ENCODE peak calls at places on chromosomes 5 and 9, in seven cellular contexts. W, V, Z, E, Q, G and N are unnamed samples. For H3K27me3, the result is how much of the 10 kb centered on the place peaks cover.

GRCh38 chr5:180333661-180334060 is 19.5 kb downstream of the GFPT2 start:
- DNase-seq in W (peak), V (no peak), Z (peak), E (peak), Q (no peak), G (no peak), N (no peak)

GRCh38 chr9:111992523-111992922 is 95.9 kb downstream of the UGCG start:
- DNase-seq in W (peak), V (no peak), Z (peak), E (peak), Q (no peak), G (no peak), N (no peak)

GRCh38 chr5:151745071-151745705 is 13.2 kb downstream of the ATOX1 start:
- DNase-seq in W (peak), V (no peak), Z (peak), E (peak), Q (no peak), G (peak), N (peak)

GRCh38 chr5:107671742-107672211 is 1.0 kb upstream of the EFNA5 start:
- DNase-seq in W (peak), V (peak), Z (peak), E (peak), Q (no peak), G (peak), N (no peak)

GRCh38 chr5:179374506-179375235 is 29.4 kb upstream of the ADAMTS2 start:
- DNase-seq in W (no peak), V (no peak), Z (no peak), E (no peak), Q (no peak), G (no peak), N (no peak)

GRCh38 chr5:116576043-116576713 is 1.6 kb upstream of the SEMA6A start:
- DNase-seq in W (peak), V (peak), Z (peak), E (peak), Q (no peak), G (peak), N (peak)

GRCh38 chr9:36716496-36716895 is 143.8 kb downstream of the MELK start:
- DNase-seq in W (no peak), V (no peak), Z (no peak), E (peak), Q (no peak), G (no peak), N (no peak)

GRCh38 chr5:84634256-84634655 is 249.6 kb upstream of the EDIL3 start:
- DNase-seq in W (no peak), V (no peak), Z (peak), E (peak), Q (no peak), G (no peak), N (no peak)

GRCh38 chr9:128499920-128500319 is 4.6 kb upstream of the GLE1 start:
- DNase-seq in W (no peak), V (no peak), Z (no peak), E (no peak), Q (no peak), G (no peak), N (no peak)

GRCh38 chr9:82489579-82489915 is 501.0 kb downstream of the SPATA31D1 start:
- DNase-seq in W (no peak), V (no peak), Z (peak), E (peak), Q (no peak), G (no peak), N (no peak)

GRCh38 chr9:96113045-96113444 is 188.9 kb downstream of the HSD17B3 start:
- DNase-seq in W (no peak), V (no peak), Z (no peak), E (no peak), Q (no peak), G (no peak), N (no peak)

GRCh38 chr5:143128412-143129071 is 274.9 kb downstream of the NR3C1 start:
- DNase-seq in W (no peak), V (peak), Z (no peak), E (no peak), Q (no peak), G (no peak), N (peak)

GRCh38 chr5:126847318-126848221 is 70.6 kb downstream of the LMNB1 start:
- DNase-seq in W (no peak), V (no peak), Z (no peak), E (no peak), Q (no peak), G (no peak), N (no peak)

GRCh38 chr5:14557203-14557725 is 24.3 kb upstream of the OTULINL start:
- DNase-seq in W (no peak), V (peak), Z (no peak), E (no peak), Q (no peak), G (peak), N (no peak)

GRCh38 chr5:151230048-151230680 is 6.3 kb upstream of the CCDC69 start:
- DNase-seq in W (no peak), V (no peak), Z (no peak), E (no peak), Q (no peak), G (no peak), N (no peak)

GRCh38 chr9:100197553-100197952 is 98.5 kb downstream of the INVS start:
- DNase-seq in W (no peak), V (no peak), Z (no peak), E (no peak), Q (no peak), G (no peak), N (no peak)

GRCh38 chr9:114202849-114203248 is 47.5 kb downstream of the COL27A1 start:
- DNase-seq in W (no peak), V (no peak), Z (peak), E (peak), Q (no peak), G (no peak), N (no peak)

GRCh38 chr5:177429248-177430045 is 3.0 kb downstream of the GRK6 start:
- DNase-seq in W (no peak), V (no peak), Z (no peak), E (no peak), Q (no peak), G (peak), N (no peak)

GRCh38 chr9:27865031-27865438 is 291.8 kb upstream of the C9orf72 start:
- DNase-seq in W (no peak), V (no peak), Z (peak), E (no peak), Q (no peak), G (no peak), N (no peak)

GRCh38 chr5:158563774-158564390 is 535.8 kb downstream of the EBF1 start:
- DNase-seq in W (no peak), V (no peak), Z (no peak), E (no peak), Q (no peak), G (no peak), N (no peak)

GRCh38 chr5:90227688-90228087 is 181.9 kb downstream of the CETN3 start:
- DNase-seq in W (no peak), V (no peak), Z (no peak), E (no peak), Q (no peak), G (peak), N (no peak)

GRCh38 chr9:15824310-15824709 is 271.5 kb downstream of the CCDC171 start:
- DNase-seq in W (peak), V (no peak), Z (peak), E (peak), Q (no peak), G (no peak), N (no peak)

GRCh38 chr9:13139641-13140171 is 139.8 kb downstream of the MPDZ start:
- DNase-seq in W (no peak), V (peak), Z (peak), E (peak), Q (no peak), G (no peak), N (no peak)

GRCh38 chr9:83665576-83666200 is 42.1 kb downstream of the UBQLN1 start:
- DNase-seq in W (no peak), V (no peak), Z (no peak), E (no peak), Q (no peak), G (no peak), N (no peak)

GRCh38 chr5:1131726-1132125 is 19.9 kb upstream of the SLC12A7 start:
- DNase-seq in W (no peak), V (no peak), Z (no peak), E (no peak), Q (no peak), G (no peak), N (no peak)

GRCh38 chr5:54985301-54986268 is at the start of gene ESM1:
- DNase-seq in W (no peak), V (no peak), Z (peak), E (peak), Q (no peak), G (no peak), N (no peak)

GRCh38 chr5:121158433-121158832 is 693.2 kb upstream of the FTMT start:
- DNase-seq in W (no peak), V (no peak), Z (no peak), E (no peak), Q (no peak), G (no peak), N (no peak)

GRCh38 chr5:624951-625230 is 12.8 kb downstream of the CEP72 start:
- DNase-seq in W (no peak), V (no peak), Z (no peak), E (no peak), Q (no peak), G (no peak), N (no peak)

GRCh38 chr5:172855597-172856292 is 21.7 kb downstream of the ERGIC1 start:
- DNase-seq in W (no peak), V (no peak), Z (no peak), E (no peak), Q (peak), G (no peak), N (no peak)

GRCh38 chr5:138461343-138462125 is 3.7 kb upstream of the EGR1 start:
- DNase-seq in W (no peak), V (peak), Z (peak), E (peak), Q (peak), G (no peak), N (no peak)

GRCh38 chr5:74201334-74202081 is 439.0 kb downstream of the ENC1 start:
- DNase-seq in W (no peak), V (peak), Z (peak), E (peak), Q (no peak), G (no peak), N (no peak)

GRCh38 chr5:2780421-2781171 is 29.1 kb upstream of the IRX2 start:
- DNase-seq in W (no peak), V (peak), Z (peak), E (no peak), Q (no peak), G (no peak), N (no peak)

GRCh38 chr5:30749971-30750370 is 443.5 kb upstream of the CDH6 start:
- DNase-seq in W (no peak), V (no peak), Z (peak), E (peak), Q (no peak), G (no peak), N (no peak)

GRCh38 chr5:151470440-151470839 is 23.0 kb downstream of the SLC36A1 start:
- DNase-seq in W (no peak), V (no peak), Z (no peak), E (peak), Q (no peak), G (no peak), N (no peak)

DNA sequence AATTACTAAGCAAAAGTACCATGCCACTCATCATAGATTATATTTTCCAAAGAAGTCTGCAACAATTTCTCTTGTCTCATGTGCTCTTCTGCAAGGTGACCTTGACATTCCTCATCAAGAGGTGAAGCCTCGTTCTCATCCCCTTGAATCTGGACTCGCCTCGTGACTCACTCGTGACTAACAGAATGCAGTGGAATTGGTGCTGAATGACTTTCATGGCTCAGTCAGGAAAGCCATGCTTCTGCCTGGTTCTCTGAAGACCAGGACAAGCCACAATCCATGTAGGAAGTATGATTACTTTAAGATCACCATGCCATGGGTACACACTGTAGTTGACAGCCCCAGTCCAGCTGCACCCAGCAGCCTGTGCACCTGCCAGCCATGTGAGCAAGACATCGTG is 335.8 kb downstream of the GADD45G start:
- DNase-seq in W (no peak), V (peak), Z (peak), E (peak), Q (no peak), G (no peak), N (no peak)
- H3K27me3 ChIP-seq in W (half or more), V (under half), Z (under half), E (under half), Q (under half), G (under half), N (under half)

GRCh38 chr9:93379051-93379450 is 72.4 kb upstream of the FAM120A start:
- DNase-seq in W (no peak), V (no peak), Z (no peak), E (no peak), Q (no peak), G (no peak), N (no peak)
- TF ChIP-seq CTCF in W (peak), V (no peak), Z (no peak), E (no peak), Q (no peak), G (no peak), N (no peak)

GRCh38 chr9:133647148-133647547 is 11.0 kb downstream of the DBH start:
- DNase-seq in W (no peak), V (no peak), Z (no peak), E (no peak), Q (no peak), G (no peak), N (no peak)

GRCh38 chr9:133643362-133643755 is 7.2 kb downstream of the DBH start:
- DNase-seq in W (no peak), V (no peak), Z (no peak), E (no peak), Q (no peak), G (no peak), N (no peak)

GRCh38 chr9:133642708-133643361 is 6.7 kb downstream of the DBH start:
- DNase-seq in W (no peak), V (no peak), Z (no peak), E (no peak), Q (no peak), G (no peak), N (no peak)

GRCh38 chr9:133643978-133644760 is 8.0 kb downstream of the DBH start:
- DNase-seq in W (no peak), V (no peak), Z (no peak), E (no peak), Q (no peak), G (no peak), N (no peak)

GRCh38 chr9:133644968-133645765 is 9.0 kb downstream of the DBH start:
- DNase-seq in W (no peak), V (no peak), Z (no peak), E (no peak), Q (no peak), G (no peak), N (no peak)
- H3K27me3 ChIP-seq in W (under half), V (under half), Z (under half), E (under half), Q (under half), G (under half), N (under half)

GRCh38 chr5:141786700-141787099 is 91.5 kb downstream of the PCDH1 start:
- DNase-seq in W (no peak), V (no peak), Z (no peak), E (no peak), Q (no peak), G (no peak), N (no peak)
- TF ChIP-seq CTCF in W (no peak), V (no peak), Z (no peak), E (no peak), Q (no peak), G (no peak), N (no peak)

DNA sequence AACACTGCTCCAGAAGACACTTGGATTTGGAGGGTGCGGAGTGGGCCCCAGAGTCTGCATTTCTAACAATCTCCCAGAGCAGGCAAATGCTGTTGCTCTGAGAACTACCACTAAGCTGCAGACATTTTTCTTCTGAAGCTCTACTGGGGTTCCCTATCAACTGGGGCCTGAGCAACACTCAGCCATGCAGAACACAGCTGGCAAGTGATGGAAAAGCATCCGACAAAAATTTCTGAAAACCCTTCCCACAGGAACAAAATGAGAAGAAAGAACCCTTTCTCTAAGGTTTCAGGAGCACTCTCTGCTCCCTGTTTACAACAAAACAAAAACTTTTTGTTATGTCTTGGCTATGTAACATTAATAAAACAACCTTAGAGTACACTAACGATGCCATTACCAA is 516.9 kb downstream of the CTNND2 start:
- DNase-seq in W (no peak), V (no peak), Z (no peak), E (no peak), Q (no peak), G (no peak), N (no peak)
- H3K27me3 ChIP-seq in W (under half), V (under half), Z (under half), E (under half), Q (under half), G (under half), N (under half)

GRCh38 chr5:8598996-8599395 is 730.0 kb downstream of the MTRR start:
- DNase-seq in W (no peak), V (no peak), Z (no peak), E (no peak), Q (no peak), G (no peak), N (no peak)
- TF ChIP-seq CTCF in W (no peak), V (no peak), Z (no peak), E (no peak), Q (no peak), G (no peak), N (no peak)

DNA sequence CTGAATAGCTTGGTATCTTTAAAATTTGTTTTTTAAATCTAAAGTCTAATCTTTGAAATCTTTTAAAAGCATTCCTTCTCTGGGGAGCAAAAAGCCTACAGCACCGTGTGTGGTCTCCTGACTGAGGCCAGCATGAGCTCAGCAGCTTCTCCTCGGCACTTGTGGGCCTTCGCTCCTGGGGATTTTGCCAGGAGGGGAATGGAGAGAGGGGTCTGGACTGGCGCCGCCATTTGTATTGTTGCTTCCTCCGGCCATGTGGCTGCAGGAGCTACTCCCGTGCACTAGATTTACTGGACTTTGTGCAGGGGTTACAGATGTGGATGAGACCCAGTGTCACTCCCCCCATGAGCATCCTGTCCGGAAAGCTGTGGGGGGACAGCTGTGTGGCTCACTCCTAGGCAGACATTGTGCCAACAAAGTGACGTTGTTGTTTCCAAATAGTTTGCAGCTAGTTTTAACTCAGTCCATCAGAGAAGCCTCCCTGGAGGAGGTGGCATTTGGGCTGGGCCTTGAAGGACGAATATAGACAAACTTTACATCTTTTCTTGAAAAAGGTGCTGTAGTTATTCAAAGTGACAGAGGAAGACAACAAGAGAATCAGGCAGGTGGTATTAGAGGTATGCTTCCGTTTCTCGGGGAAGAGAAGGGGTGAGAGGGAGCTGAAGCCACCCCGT is 6.6 kb downstream of the OLFM1 start:
- DNase-seq in W (no peak), V (no peak), Z (no peak), E (no peak), Q (no peak), G (no peak), N (no peak)
- H3K27me3 ChIP-seq in W (under half), V (under half), Z (under half), E (under half), Q (under half), G (under half), N (under half)